ENCODE peak calls at places on chromosomes 13 and 19, in six cellular contexts. V is heart left ventricle, C is body of pancreas, Z is right lobe of liver, R is IMR-90, D is H54. A is an unnamed sample.

GRCh38 chr19:32227561-32228165 is 117.7 kb upstream of the ZNF507 start:
- DNase-seq in V (no peak), C (no peak), Z (no peak), R (no peak), D (no peak), A (no peak)

GRCh38 chr19:33906578-33907335 is 110.1 kb downstream of the KCTD15 start:
- DNase-seq in V (no peak), C (peak; percentile 43), Z (no peak), R (peak; percentile 2), D (no peak), A (no peak)

GRCh38 chr19:23440791-23441190 is 45.5 kb upstream of the ZNF91 start:
- DNase-seq in V (no peak), C (no peak), Z (no peak), R (no peak), D (no peak), A (no peak)

GRCh38 chr19:33040994-33041827 is 23.5 kb downstream of the RHPN2 start:
- DNase-seq in V (no peak), C (peak; percentile 75), Z (peak; percentile 82), R (no peak), D (no peak), A (peak; percentile 50)

GRCh38 chr13:45714170-45714569 is 12.1 kb downstream of the CBY2 start:
- DNase-seq in V (no peak), C (no peak), Z (no peak), R (no peak), D (no peak), A (no peak)

GRCh38 chr13:36696410-36696809 is 22.6 kb downstream of the SERTM1 start:
- DNase-seq in V (no peak), C (no peak), Z (no peak), R (no peak), D (no peak), A (no peak)

GRCh38 chr13:49517461-49517860 is 21.7 kb downstream of the PHF11 start:
- DNase-seq in V (no peak), C (peak; percentile 10), Z (no peak), R (no peak), D (no peak), A (no peak)

GRCh38 chr19:21023901-21024300 is 3.4 kb downstream of the ZNF430 start:
- DNase-seq in V (no peak), C (no peak), Z (no peak), R (peak; percentile 65), D (no peak), A (no peak)

GRCh38 chr19:18144906-18145305 is 8.1 kb upstream of the PIK3R2 start:
- DNase-seq in V (no peak), C (no peak), Z (no peak), R (no peak), D (no peak), A (no peak)

GRCh38 chr13:93698016-93698613 is 471.5 kb downstream of the GPC6 start:
- DNase-seq in V (no peak), C (no peak), Z (no peak), R (no peak), D (no peak), A (no peak)

GRCh38 chr13:28313579-28313978 is 175.2 kb downstream of the PAN3 start:
- DNase-seq in V (no peak), C (no peak), Z (no peak), R (peak; percentile 57), D (no peak), A (no peak)

GRCh38 chr19:58575183-58576041 is 2.3 kb upstream of the MZF1 start:
- DNase-seq in V (peak; percentile 94), C (peak; percentile 91), Z (peak; percentile 93), R (peak; percentile 85), D (peak; percentile 90), A (peak; percentile 87)

GRCh38 chr13:24680258-24680920 is at the start of gene ATP12A:
- DNase-seq in V (no peak), C (peak; percentile 57), Z (no peak), R (no peak), D (no peak), A (peak; percentile 35)

GRCh38 chr13:81275666-81276258 is 934.8 kb upstream of the SPRY2 start:
- DNase-seq in V (no peak), C (no peak), Z (no peak), R (no peak), D (no peak), A (no peak)

GRCh38 chr13:53238241-53238640 is 209.6 kb downstream of the OLFM4 start:
- DNase-seq in V (no peak), C (peak; percentile 12), Z (no peak), R (no peak), D (no peak), A (no peak)

GRCh38 chr19:55225415-55225958 is 3.1 kb downstream of the TMEM86B start:
- DNase-seq in V (no peak), C (no peak), Z (no peak), R (no peak), D (no peak), A (no peak)

GRCh38 chr13:32045963-32046785 is 14.6 kb downstream of the FRY start:
- DNase-seq in V (no peak), C (no peak), Z (no peak), R (peak; percentile 56), D (no peak), A (no peak)

GRCh38 chr13:65656740-65657329 is 1573.3 kb downstream of the PCDH9 start:
- DNase-seq in V (no peak), C (no peak), Z (no peak), R (peak; percentile 30), D (no peak), A (no peak)

GRCh38 chr13:28714651-28715050 is 4.1 kb downstream of the SLC46A3 start:
- DNase-seq in V (no peak), C (no peak), Z (no peak), R (no peak), D (no peak), A (no peak)

GRCh38 chr19:2231621-2232221 is 4.4 kb downstream of the PLEKHJ1 start:
- DNase-seq in V (no peak), C (no peak), Z (no peak), R (no peak), D (no peak), A (no peak)

GRCh38 chr19:38933544-38933943 is 2.8 kb downstream of the MRPS12 start:
- DNase-seq in V (peak; percentile 10), C (no peak), Z (no peak), R (no peak), D (no peak), A (no peak)

GRCh38 chr19:38932425-38933179 is 1.9 kb downstream of the MRPS12 start:
- DNase-seq in V (no peak), C (peak; percentile 27), Z (no peak), R (peak; percentile 44), D (no peak), A (no peak)

GRCh38 chr19:38928406-38929001 is 2.1 kb downstream of the SARS2 start:
- DNase-seq in V (no peak), C (no peak), Z (no peak), R (no peak), D (no peak), A (no peak)

GRCh38 chr19:38929929-38930775 is at the start of gene SARS2:
- DNase-seq in V (peak; percentile 97), C (peak; percentile 93), Z (peak; percentile 94), R (peak; percentile 92), D (peak; percentile 94), A (peak; percentile 91)

GRCh38 chr19:38930776-38931761 is at the start of gene MRPS12:
- DNase-seq in V (peak; percentile 98), C (peak; percentile 98), Z (peak; percentile 98), R (peak; percentile 99), D (peak; percentile 99), A (peak; percentile 98)
- TF ChIP-seq POLR2A in V (peak; percentile 58), C (peak; percentile 74), Z (peak; percentile 64), R (peak; percentile 38), D (peak; percentile 53), A (no peak)

GRCh38 chr19:38617764-38618589 is at the start of gene MAP4K1:
- DNase-seq in V (peak; percentile 84), C (peak; percentile 35), Z (peak; percentile 68), R (no peak), D (no peak), A (peak; percentile 53)
- TF ChIP-seq POLR2A in V (no peak), C (no peak), Z (no peak), R (no peak), D (no peak), A (no peak)

GRCh38 chr19:1105873-1106840 is 2.4 kb downstream of the GPX4 start:
- DNase-seq in V (no peak), C (no peak), Z (no peak), R (no peak), D (no peak), A (no peak)

GRCh38 chr19:1109032-1109541 is 5.3 kb downstream of the GPX4 start:
- DNase-seq in V (no peak), C (peak; percentile 36), Z (no peak), R (no peak), D (no peak), A (no peak)

GRCh38 chr19:1106841-1107654 is 3.3 kb downstream of the GPX4 start:
- DNase-seq in V (no peak), C (no peak), Z (no peak), R (peak; percentile 49), D (peak; percentile 72), A (peak; percentile 48)

GRCh38 chr19:1108291-1109031 is 4.7 kb downstream of the GPX4 start:
- DNase-seq in V (no peak), C (no peak), Z (no peak), R (no peak), D (no peak), A (no peak)

DNA sequence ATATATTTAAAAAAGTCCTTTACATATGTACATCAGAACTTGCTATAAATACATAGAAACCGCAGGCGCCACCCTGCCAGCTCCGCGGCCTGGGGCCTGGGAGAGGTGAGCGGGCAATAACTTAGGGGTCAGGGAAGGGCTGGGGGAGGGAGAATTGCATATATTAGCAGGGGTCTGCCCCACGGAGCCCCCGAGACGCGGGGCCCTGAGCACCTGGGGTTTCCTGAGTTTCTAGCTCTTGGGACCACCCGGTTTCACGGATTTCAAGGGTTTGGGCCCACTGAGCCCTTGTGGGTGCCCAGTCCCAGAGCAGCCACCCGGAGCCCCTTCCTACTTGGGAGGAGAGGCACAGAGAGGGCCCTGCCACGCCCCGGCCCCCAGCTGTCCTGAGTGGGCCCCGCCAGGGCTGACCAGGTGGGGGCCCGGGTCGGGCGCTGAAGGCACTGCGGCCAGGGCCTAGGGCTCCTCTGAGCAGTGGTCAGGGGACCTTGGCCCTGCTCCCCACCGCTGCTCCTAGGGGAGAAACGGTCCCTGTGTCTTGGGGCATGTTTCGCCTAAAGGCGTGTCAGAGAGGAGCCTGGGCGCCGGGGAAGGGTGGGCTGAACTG is 4.0 kb downstream of the GPX4 start:
- DNase-seq in V (no peak), C (no peak), Z (no peak), R (no peak), D (no peak), A (no peak)
- TF ChIP-seq POLR2A in V (no peak), C (no peak), Z (no peak), R (no peak), D (no peak), A (no peak)

DNA sequence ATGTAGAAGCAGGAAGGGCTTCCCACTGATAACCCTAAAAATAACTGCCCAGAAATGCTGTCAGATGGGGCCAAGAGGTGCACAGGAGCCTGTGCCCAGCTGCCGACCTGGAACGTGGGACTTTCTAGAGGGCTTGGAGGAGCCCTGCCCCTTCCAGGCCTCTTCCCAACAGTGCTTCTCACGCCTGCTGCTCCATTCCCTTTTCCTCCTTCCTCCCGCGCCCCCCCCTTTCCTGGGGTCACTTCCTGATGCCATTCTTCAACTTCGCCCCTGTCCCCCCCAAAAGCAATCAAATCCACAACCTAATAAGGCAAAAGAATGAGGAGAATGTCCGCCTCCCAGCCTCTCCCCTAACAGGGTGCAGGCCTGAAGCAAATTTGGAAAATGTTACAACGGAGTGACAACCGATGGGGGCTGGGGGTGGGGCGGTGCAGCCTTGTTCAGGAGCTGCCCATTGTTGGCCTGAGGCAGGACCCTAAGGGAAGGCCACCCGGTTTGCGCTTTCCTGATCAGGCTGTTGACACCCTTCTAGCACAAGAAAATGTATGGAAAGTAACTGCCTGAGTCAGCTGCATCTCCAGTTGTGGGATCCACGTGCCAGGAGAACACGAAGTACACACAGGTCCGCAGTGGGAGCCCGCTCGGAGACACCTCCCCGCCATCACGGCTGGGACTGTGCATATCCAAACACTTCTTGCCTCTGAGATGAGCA is 18.7 kb downstream of the ACTN4 start:
- DNase-seq in V (peak; percentile 72), C (peak; percentile 43), Z (no peak), R (peak; percentile 51), D (no peak), A (no peak)
- TF ChIP-seq POLR2A in V (peak; percentile 29), C (peak; percentile 58), Z (peak; percentile 17), R (peak; percentile 11), D (no peak), A (no peak)

A was measured in stomach.